ENCODE peak calls at places on chromosomes 2 and 18, in five cellular contexts. One of them, this sample, is unnamed.

GRCh38 chr18:28039078-28039477 is 137.9 kb downstream of the CDH2 start:
- DNase-seq in fibroblast of lung: peak
- DNase-seq in upper lobe of right lung: no peak
- DNase-seq in AG04450: no peak
- DNase-seq in AG10803: peak
- DNase-seq in this sample: no peak

GRCh38 chr2:69041214-69041613 is 28.2 kb downstream of the ANTXR1 start:
- DNase-seq in fibroblast of lung: no peak
- DNase-seq in upper lobe of right lung: no peak
- DNase-seq in AG04450: no peak
- DNase-seq in AG10803: peak
- DNase-seq in this sample: no peak

GRCh38 chr2:12766421-12766879 is 49.7 kb downstream of the TRIB2 start:
- DNase-seq in fibroblast of lung: no peak
- DNase-seq in upper lobe of right lung: no peak
- DNase-seq in AG04450: no peak
- DNase-seq in AG10803: peak
- DNase-seq in this sample: peak

GRCh38 chr18:31325051-31325450 is 7.1 kb downstream of the DSG1 start:
- DNase-seq in fibroblast of lung: peak
- DNase-seq in upper lobe of right lung: no peak
- DNase-seq in AG04450: no peak
- DNase-seq in AG10803: no peak
- DNase-seq in this sample: peak

GRCh38 chr2:26894136-26894535 is 46.2 kb downstream of the DPYSL5 start:
- DNase-seq in fibroblast of lung: no peak
- DNase-seq in upper lobe of right lung: no peak
- DNase-seq in AG04450: no peak
- DNase-seq in AG10803: no peak
- DNase-seq in this sample: no peak

GRCh38 chr18:47893047-47893446 is 37.4 kb downstream of the SMAD2 start:
- DNase-seq in fibroblast of lung: no peak
- DNase-seq in upper lobe of right lung: no peak
- DNase-seq in AG04450: no peak
- DNase-seq in AG10803: no peak
- DNase-seq in this sample: no peak

GRCh38 chr2:46309052-46309953 is 12.1 kb downstream of the EPAS1 start:
- DNase-seq in fibroblast of lung: no peak
- DNase-seq in upper lobe of right lung: no peak
- DNase-seq in AG04450: no peak
- DNase-seq in AG10803: peak
- DNase-seq in this sample: peak

GRCh38 chr18:62105373-62105772 is 81.5 kb downstream of the PIGN start:
- DNase-seq in fibroblast of lung: peak
- DNase-seq in upper lobe of right lung: no peak
- DNase-seq in AG04450: peak
- DNase-seq in AG10803: no peak
- DNase-seq in this sample: no peak

GRCh38 chr2:237316339-237316738 is 97.6 kb downstream of the COL6A3 start:
- DNase-seq in fibroblast of lung: no peak
- DNase-seq in upper lobe of right lung: no peak
- DNase-seq in AG04450: no peak
- DNase-seq in AG10803: no peak
- DNase-seq in this sample: no peak

GRCh38 chr2:65281626-65282351 is 54.2 kb downstream of the ACTR2 start:
- DNase-seq in fibroblast of lung: no peak
- DNase-seq in upper lobe of right lung: no peak
- DNase-seq in AG04450: no peak
- DNase-seq in AG10803: peak
- DNase-seq in this sample: no peak

GRCh38 chr18:13376841-13377351 is 158.3 kb downstream of the LDLRAD4 start:
- DNase-seq in fibroblast of lung: no peak
- DNase-seq in upper lobe of right lung: no peak
- DNase-seq in AG04450: no peak
- DNase-seq in AG10803: no peak
- DNase-seq in this sample: no peak

GRCh38 chr2:102355526-102356380 is at the start of gene IL18R1:
- DNase-seq in fibroblast of lung: peak
- DNase-seq in upper lobe of right lung: peak
- DNase-seq in AG04450: peak
- DNase-seq in AG10803: peak
- DNase-seq in this sample: peak

GRCh38 chr18:65610939-65611338 is 139.9 kb upstream of the CDH7 start:
- DNase-seq in fibroblast of lung: no peak
- DNase-seq in upper lobe of right lung: no peak
- DNase-seq in AG04450: no peak
- DNase-seq in AG10803: no peak
- DNase-seq in this sample: no peak

GRCh38 chr18:64337673-64338072 is 188.8 kb upstream of the LINC00305 start:
- DNase-seq in fibroblast of lung: no peak
- DNase-seq in upper lobe of right lung: no peak
- DNase-seq in AG04450: no peak
- DNase-seq in AG10803: no peak
- DNase-seq in this sample: no peak

GRCh38 chr2:109230980-109231420 is 102.0 kb downstream of the SH3RF3 start:
- DNase-seq in fibroblast of lung: no peak
- DNase-seq in upper lobe of right lung: peak
- DNase-seq in AG04450: no peak
- DNase-seq in AG10803: peak
- DNase-seq in this sample: no peak

GRCh38 chr2:83602753-83603152 is 856.3 kb downstream of the SUCLG1 start:
- DNase-seq in fibroblast of lung: no peak
- DNase-seq in upper lobe of right lung: no peak
- DNase-seq in AG04450: no peak
- DNase-seq in AG10803: no peak
- DNase-seq in this sample: no peak

GRCh38 chr18:76495435-76496199 is 575 bp upstream of the ZNF516 start:
- DNase-seq in fibroblast of lung: peak
- DNase-seq in upper lobe of right lung: no peak
- DNase-seq in AG04450: no peak
- DNase-seq in AG10803: peak
- DNase-seq in this sample: no peak

GRCh38 chr2:134758632-134759031 is 39.8 kb upstream of the TMEM163 start:
- DNase-seq in fibroblast of lung: no peak
- DNase-seq in upper lobe of right lung: no peak
- DNase-seq in AG04450: no peak
- DNase-seq in AG10803: no peak
- DNase-seq in this sample: no peak

GRCh38 chr2:8290771-8291352 is 391.0 kb upstream of the ID2 start:
- DNase-seq in fibroblast of lung: no peak
- DNase-seq in upper lobe of right lung: no peak
- DNase-seq in AG04450: no peak
- DNase-seq in AG10803: no peak
- DNase-seq in this sample: no peak

GRCh38 chr2:46723346-46723745 is 192.3 kb downstream of the MCFD2 start:
- DNase-seq in fibroblast of lung: no peak
- DNase-seq in upper lobe of right lung: no peak
- DNase-seq in AG04450: no peak
- DNase-seq in AG10803: no peak
- DNase-seq in this sample: no peak

GRCh38 chr2:173716458-173717052 is 248.6 kb downstream of the SP3 start:
- DNase-seq in fibroblast of lung: no peak
- DNase-seq in upper lobe of right lung: no peak
- DNase-seq in AG04450: no peak
- DNase-seq in AG10803: no peak
- DNase-seq in this sample: no peak

GRCh38 chr2:235293060-235293459 is 200.8 kb upstream of the AGAP1 start:
- DNase-seq in fibroblast of lung: no peak
- DNase-seq in upper lobe of right lung: no peak
- DNase-seq in AG04450: no peak
- DNase-seq in AG10803: no peak
- DNase-seq in this sample: no peak

GRCh38 chr18:23887035-23887434 is 127.5 kb upstream of the TTC39C start:
- DNase-seq in fibroblast of lung: no peak
- DNase-seq in upper lobe of right lung: no peak
- DNase-seq in AG04450: no peak
- DNase-seq in AG10803: peak
- DNase-seq in this sample: no peak

GRCh38 chr2:437772-438393 is 150.0 kb upstream of the ALKAL2 start:
- DNase-seq in fibroblast of lung: no peak
- DNase-seq in upper lobe of right lung: no peak
- DNase-seq in AG04450: no peak
- DNase-seq in AG10803: no peak
- DNase-seq in this sample: no peak

GRCh38 chr2:215423234-215423633 is 12.6 kb downstream of the FN1 start:
- DNase-seq in fibroblast of lung: peak
- DNase-seq in upper lobe of right lung: no peak
- DNase-seq in AG04450: no peak
- DNase-seq in AG10803: peak
- DNase-seq in this sample: no peak

GRCh38 chr2:230908094-230908594 is 16.9 kb downstream of the GPR55 start:
- DNase-seq in fibroblast of lung: peak
- DNase-seq in upper lobe of right lung: peak
- DNase-seq in AG04450: no peak
- DNase-seq in AG10803: no peak
- DNase-seq in this sample: no peak

GRCh38 chr2:197184959-197185586 is 125.5 kb downstream of the ANKRD44 start:
- DNase-seq in fibroblast of lung: peak
- DNase-seq in upper lobe of right lung: peak
- DNase-seq in AG04450: no peak
- DNase-seq in AG10803: no peak
- DNase-seq in this sample: no peak

GRCh38 chr2:205864511-205864910 is 182.2 kb downstream of the NRP2 start:
- DNase-seq in fibroblast of lung: no peak
- DNase-seq in upper lobe of right lung: no peak
- DNase-seq in AG04450: no peak
- DNase-seq in AG10803: peak
- DNase-seq in this sample: no peak

GRCh38 chr2:102304268-102304667 is 7.1 kb upstream of the IL1RL1 start:
- DNase-seq in fibroblast of lung: peak
- DNase-seq in upper lobe of right lung: no peak
- DNase-seq in AG04450: no peak
- DNase-seq in AG10803: peak
- DNase-seq in this sample: no peak

GRCh38 chr2:232741972-232742371 is 34.4 kb downstream of the KCNJ13 start:
- DNase-seq in fibroblast of lung: no peak
- DNase-seq in upper lobe of right lung: no peak
- DNase-seq in AG04450: no peak
- DNase-seq in AG10803: no peak
- DNase-seq in this sample: no peak

GRCh38 chr2:170235860-170236638 is 58.1 kb downstream of the MYO3B start:
- DNase-seq in fibroblast of lung: peak
- DNase-seq in upper lobe of right lung: no peak
- DNase-seq in AG04450: no peak
- DNase-seq in AG10803: peak
- DNase-seq in this sample: no peak

GRCh38 chr2:833180-833579 is 117.5 kb upstream of the SNTG2 start:
- DNase-seq in fibroblast of lung: no peak
- DNase-seq in upper lobe of right lung: no peak
- DNase-seq in AG04450: no peak
- DNase-seq in AG10803: no peak
- DNase-seq in this sample: no peak

GRCh38 chr2:190533968-190534309 is 583 bp downstream of the NEMP2 start:
- DNase-seq in fibroblast of lung: peak
- DNase-seq in upper lobe of right lung: no peak
- DNase-seq in AG04450: no peak
- DNase-seq in AG10803: peak
- DNase-seq in this sample: no peak

GRCh38 chr2:224379986-224380385 is 21.9 kb downstream of the FAM124B start:
- DNase-seq in fibroblast of lung: no peak
- DNase-seq in upper lobe of right lung: no peak
- DNase-seq in AG04450: no peak
- DNase-seq in AG10803: no peak
- DNase-seq in this sample: no peak

GRCh38 chr2:188235364-188235763 is 56.3 kb upstream of the GULP1 start:
- DNase-seq in fibroblast of lung: no peak
- DNase-seq in upper lobe of right lung: no peak
- DNase-seq in AG04450: no peak
- DNase-seq in AG10803: no peak
- DNase-seq in this sample: no peak

GRCh38 chr18:46939337-46939963 is 22.0 kb downstream of the KATNAL2 start:
- DNase-seq in fibroblast of lung: peak
- DNase-seq in upper lobe of right lung: no peak
- DNase-seq in AG04450: no peak
- DNase-seq in AG10803: peak
- DNase-seq in this sample: peak

DNA sequence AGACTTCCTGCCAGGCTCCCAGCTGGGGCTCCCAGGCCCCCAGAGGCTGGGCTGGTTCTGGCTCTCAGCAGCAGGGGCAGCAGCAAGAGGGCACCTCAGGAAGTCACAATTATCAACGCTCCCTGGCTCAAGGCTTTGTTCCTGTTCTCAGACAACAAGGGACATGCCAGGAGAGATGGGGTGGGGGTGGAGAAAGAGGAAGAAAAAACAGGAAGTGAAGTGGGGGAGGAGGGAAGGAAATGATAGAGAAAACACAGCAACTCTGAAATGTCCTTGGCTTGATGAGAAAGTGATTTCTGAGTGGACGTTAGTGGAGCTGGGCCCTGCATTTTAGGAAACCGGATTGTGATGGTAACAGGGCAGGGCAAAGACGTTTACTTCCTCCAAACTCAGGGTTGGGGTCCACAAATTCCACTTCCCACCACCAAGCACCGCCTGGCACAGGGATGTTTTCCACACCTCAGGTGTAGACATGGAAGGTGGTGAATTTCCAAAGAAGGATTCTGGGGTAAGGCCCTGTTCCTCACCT is 40.4 kb downstream of the CYRIA start:
- DNase-seq in fibroblast of lung: no peak
- DNase-seq in upper lobe of right lung: peak
- DNase-seq in AG04450: no peak
- DNase-seq in AG10803: no peak
- DNase-seq in this sample: no peak
- H3K4me3 ChIP-seq in fibroblast of lung: no peak
- H3K4me3 ChIP-seq in upper lobe of right lung: no peak
- H3K4me3 ChIP-seq in AG04450: no peak
- H3K4me3 ChIP-seq in AG10803: no peak
- H3K4me3 ChIP-seq in this sample: no peak

DNA sequence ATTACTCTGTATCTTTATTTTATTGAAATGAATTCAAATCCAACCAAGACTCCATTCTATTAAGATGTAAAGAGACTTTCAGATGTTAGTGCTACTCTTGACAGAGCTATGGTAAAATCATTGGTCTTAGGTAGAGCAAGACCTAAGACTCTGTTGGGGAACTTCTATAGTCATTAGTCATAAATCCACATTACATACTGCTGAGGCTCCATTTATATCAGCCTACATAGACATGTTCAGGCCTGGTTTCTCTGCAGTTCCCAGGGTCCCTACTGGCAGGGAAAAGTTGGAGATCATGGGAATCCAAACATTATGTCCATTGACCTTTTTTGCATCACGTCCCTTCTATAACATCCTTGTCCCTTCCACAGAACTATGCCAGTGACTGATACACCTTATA is 580.4 kb upstream of the ZEB2 start:
- DNase-seq in fibroblast of lung: no peak
- DNase-seq in upper lobe of right lung: no peak
- DNase-seq in AG04450: no peak
- DNase-seq in AG10803: no peak
- DNase-seq in this sample: no peak
- H3K4me3 ChIP-seq in fibroblast of lung: no peak
- H3K4me3 ChIP-seq in upper lobe of right lung: no peak
- H3K4me3 ChIP-seq in AG04450: no peak
- H3K4me3 ChIP-seq in AG10803: no peak
- H3K4me3 ChIP-seq in this sample: no peak

GRCh38 chr2:60498176-60499081 is 55.0 kb downstream of the BCL11A start:
- DNase-seq in fibroblast of lung: no peak
- DNase-seq in upper lobe of right lung: no peak
- DNase-seq in AG04450: no peak
- DNase-seq in AG10803: no peak
- DNase-seq in this sample: no peak
- H3K4me3 ChIP-seq in fibroblast of lung: no peak
- H3K4me3 ChIP-seq in upper lobe of right lung: no peak
- H3K4me3 ChIP-seq in AG04450: no peak
- H3K4me3 ChIP-seq in AG10803: no peak
- H3K4me3 ChIP-seq in this sample: no peak

GRCh38 chr18:55534996-55535395 is 53.0 kb downstream of the TCF4 start:
- DNase-seq in fibroblast of lung: no peak
- DNase-seq in upper lobe of right lung: no peak
- DNase-seq in AG04450: no peak
- DNase-seq in AG10803: no peak
- DNase-seq in this sample: no peak
- H3K4me3 ChIP-seq in fibroblast of lung: no peak
- H3K4me3 ChIP-seq in upper lobe of right lung: no peak
- H3K4me3 ChIP-seq in AG04450: no peak
- H3K4me3 ChIP-seq in AG10803: no peak
- H3K4me3 ChIP-seq in this sample: no peak